ENCODE peak calls at places on chromosomes 5 and 9, in four cellular contexts. T is activated CD4-positive, CD25-positive, alpha-beta regulatory T cell treated with anti-CD3 and anti-CD28 coated beads, Interleukin-2, amount 50 U/mL, for 72 hours; Y is GM23248; D is activated CD4-positive, alpha-beta memory T cell treated with anti-CD3 and anti-CD28 coated beads, Interleukin-2, amount 10 ng/mL, durations not matched to agents 7 days and 5 days. P is an unnamed sample.

GRCh38 chr5:113166710-113167366 is 190.2 kb downstream of the DCP2 start:
- DNase-seq in T (no peak), Y (peak), D (no peak), P (no peak)

GRCh38 chr9:76396144-76396543 is 1.9 kb upstream of the RFK start:
- DNase-seq in T (no peak), Y (no peak), D (no peak), P (no peak)

GRCh38 chr5:38509185-38509584 is 47.3 kb downstream of the LIFR start:
- DNase-seq in T (no peak), Y (peak), D (no peak), P (no peak)

GRCh38 chr5:179680780-179681411 is at the start of gene CBY3:
- DNase-seq in T (no peak), Y (peak), D (no peak), P (no peak)

GRCh38 chr5:31144364-31144763 is 49.1 kb upstream of the CDH6 start:
- DNase-seq in T (no peak), Y (no peak), D (no peak), P (no peak)

GRCh38 chr9:129400971-129401622 is 219.8 kb downstream of the C9orf50 start:
- DNase-seq in T (no peak), Y (no peak), D (no peak), P (no peak)

GRCh38 chr9:130846487-130847305 is 11.6 kb downstream of the ABL1 start:
- DNase-seq in T (no peak), Y (peak), D (no peak), P (no peak)

GRCh38 chr5:17218353-17219005 is 1.0 kb downstream of the BASP1 start:
- DNase-seq in T (no peak), Y (peak), D (no peak), P (no peak)

GRCh38 chr9:20135119-20135697 is 346.4 kb upstream of the SLC24A2 start:
- DNase-seq in T (no peak), Y (no peak), D (no peak), P (no peak)

GRCh38 chr5:122183795-122184185 is 54.4 kb downstream of the ZNF474 start:
- DNase-seq in T (no peak), Y (no peak), D (no peak), P (no peak)

GRCh38 chr9:18422296-18423036 is 51.5 kb upstream of the ADAMTSL1 start:
- DNase-seq in T (no peak), Y (no peak), D (no peak), P (no peak)

GRCh38 chr5:171386006-171386671 is 1.5 kb upstream of the NPM1 start:
- DNase-seq in T (no peak), Y (no peak), D (no peak), P (no peak)

GRCh38 chr5:133977858-133978257 is 9.4 kb upstream of the C5orf15 start:
- DNase-seq in T (no peak), Y (peak), D (no peak), P (no peak)

GRCh38 chr5:1879292-1880263 is 3.1 kb downstream of the IRX4 start:
- DNase-seq in T (no peak), Y (no peak), D (no peak), P (no peak)

GRCh38 chr5:88979244-88979643 is 96.3 kb upstream of the MEF2C start:
- DNase-seq in T (no peak), Y (peak), D (no peak), P (peak)

GRCh38 chr5:78927657-78928282 is 57.3 kb downstream of the ARSB start:
- DNase-seq in T (no peak), Y (peak), D (no peak), P (no peak)

GRCh38 chr5:147689436-147689835 is 93.1 kb downstream of the JAKMIP2 start:
- DNase-seq in T (no peak), Y (no peak), D (no peak), P (no peak)

GRCh38 chr5:6576861-6577501 is 55.9 kb downstream of the NSUN2 start:
- DNase-seq in T (no peak), Y (peak), D (no peak), P (peak)

GRCh38 chr9:130414910-130415746 is 29.6 kb upstream of the ASS1 start:
- DNase-seq in T (no peak), Y (no peak), D (no peak), P (no peak)

GRCh38 chr9:89444212-89444611 is 53.7 kb downstream of the SEMA4D start:
- DNase-seq in T (no peak), Y (no peak), D (peak), P (no peak)

GRCh38 chr9:121989010-121989409 is 104.1 kb downstream of the TTLL11 start:
- DNase-seq in T (no peak), Y (no peak), D (no peak), P (no peak)

GRCh38 chr5:19977069-19977468 is 10.9 kb downstream of the CDH18 start:
- DNase-seq in T (no peak), Y (no peak), D (no peak), P (no peak)

GRCh38 chr9:126440938-126441337 is 114.3 kb downstream of the MVB12B start:
- DNase-seq in T (no peak), Y (peak), D (no peak), P (no peak)

GRCh38 chr5:96655506-96655905 is 6.7 kb upstream of the CAST start:
- DNase-seq in T (no peak), Y (peak), D (no peak), P (no peak)

GRCh38 chr9:26324787-26325186 is 567.8 kb downstream of the CAAP1 start:
- DNase-seq in T (no peak), Y (no peak), D (no peak), P (no peak)

GRCh38 chr9:92749071-92749933 is 15.3 kb downstream of the BICD2 start:
- DNase-seq in T (no peak), Y (no peak), D (no peak), P (no peak)

GRCh38 chr5:157148734-157149615 is 6.3 kb upstream of the MED7 start:
- DNase-seq in T (peak), Y (peak), D (peak), P (no peak)

GRCh38 chr9:4788703-4789102 is 4.0 kb upstream of the RCL1 start:
- DNase-seq in T (no peak), Y (no peak), D (no peak), P (no peak)

GRCh38 chr9:98192503-98193335 is at the start of gene CORO2A:
- DNase-seq in T (peak), Y (peak), D (peak), P (no peak)

GRCh38 chr9:113973226-113973625 is 97.1 kb downstream of the ZNF618 start:
- DNase-seq in T (no peak), Y (no peak), D (no peak), P (no peak)

GRCh38 chr9:119298076-119298853 is 71.0 kb downstream of the BRINP1 start:
- DNase-seq in T (no peak), Y (no peak), D (no peak), P (no peak)

GRCh38 chr5:56314536-56314935 is 81.4 kb upstream of the ANKRD55 start:
- DNase-seq in T (no peak), Y (peak), D (no peak), P (no peak)

GRCh38 chr9:133838859-133839507 is 100.8 kb upstream of the SARDH start:
- DNase-seq in T (no peak), Y (no peak), D (no peak), P (no peak)

GRCh38 chr5:152439791-152440190 is 34.7 kb upstream of the NMUR2 start:
- DNase-seq in T (no peak), Y (no peak), D (no peak), P (no peak)

GRCh38 chr5:33257807-33258491 is 182.8 kb upstream of the TARS1 start:
- DNase-seq in T (no peak), Y (peak), D (no peak), P (no peak)

GRCh38 chr5:39517800-39518199 is 93.0 kb upstream of the DAB2 start:
- DNase-seq in T (no peak), Y (peak), D (no peak), P (no peak)

GRCh38 chr9:76576344-76576743 is 117.4 kb downstream of the GCNT1 start:
- DNase-seq in T (no peak), Y (peak), D (peak), P (no peak)

GRCh38 chr5:177449140-177450061 is 2.8 kb downstream of the PRR7 start:
- DNase-seq in T (no peak), Y (no peak), D (no peak), P (no peak)

GRCh38 chr9:98727428-98727827 is 18.7 kb upstream of the GABBR2 start:
- DNase-seq in T (no peak), Y (no peak), D (no peak), P (no peak)